ENCODE peak calls at places on chromosomes 3 and 15, in eight cellular contexts. Y is stimulated activated CD8-positive, alpha-beta memory T cell treated with anti-CD3 and anti-CD28 coated beads, Interleukin-12 subunit alpha, Interleukin-12 subunit beta, amount 100 ng/mL, for 4 hours; R is activated T-cell treated with anti-CD3 and anti-CD28 coated beads, Interleukin-2, amount 50 U/mL, for 24 hours; J is stimulated activated naive B cell treated with anti-CD40 and anti-IgM and Interleukin-4, amounts not matched to agents 10 μg/mL and 1 μg/mL and 100 μg/mL, for 72 hours; N is kidney tubule cell; C is GM03348; M is NCI-H1105; H is GF-D8. T is an unnamed sample.
A peak's percentile ranks its signal among the peaks of the same experiment; 100 is the strongest.

GRCh38 chr15:54373332-54373731 is 395.1 kb downstream of the UNC13C start:
- DNase-seq in Y (no peak), H (no peak), N (no peak), M (no peak), C (no peak), R (no peak), J (no peak), T (no peak)

GRCh38 chr3:28544236-28544635 is 195.6 kb upstream of the AZI2 start:
- DNase-seq in M (no peak), J (no peak), C (no peak), R (no peak), H (no peak), N (no peak), Y (no peak), T (no peak)

GRCh38 chr3:181278468-181279238 is 289.1 kb upstream of the DNAJC19 start:
- DNase-seq in Y (no peak), J (no peak), M (peak; percentile 53), N (no peak), R (no peak), H (no peak), C (no peak), T (no peak)

GRCh38 chr3:187783098-187783497 is 37.8 kb upstream of the BCL6 start:
- DNase-seq in J (no peak), R (no peak), N (peak; percentile 86), M (no peak), Y (no peak), H (no peak), C (peak; percentile 84), T (no peak)

GRCh38 chr3:191753186-191753585 is 292.2 kb downstream of the PYDC2 start:
- DNase-seq in C (no peak), R (no peak), H (no peak), N (no peak), J (no peak), Y (no peak), M (no peak), T (no peak)

GRCh38 chr3:11551019-11551418 is 92.7 kb downstream of the VGLL4 start:
- DNase-seq in M (no peak), J (no peak), R (no peak), H (no peak), N (no peak), C (no peak), Y (no peak), T (no peak)

GRCh38 chr3:154023148-154023547 is 98.0 kb upstream of the ARHGEF26 start:
- DNase-seq in M (no peak), H (no peak), R (no peak), N (peak; percentile 84), J (no peak), Y (no peak), C (no peak), T (no peak)

GRCh38 chr3:124834723-124835718 is 52.1 kb downstream of the ITGB5 start:
- DNase-seq in C (no peak), R (peak; percentile 59), H (no peak), N (peak; percentile 95), M (peak; percentile 97), Y (peak; percentile 9), J (peak; percentile 44), T (peak; percentile 41)

GRCh38 chr3:178546079-178546478 is 9.8 kb downstream of the KCNMB2 start:
- DNase-seq in Y (no peak), M (no peak), H (no peak), N (no peak), R (no peak), J (no peak), C (no peak), T (no peak)

GRCh38 chr3:15499536-15499935 is 22.0 kb downstream of the COLQ start:
- DNase-seq in H (no peak), M (no peak), N (no peak), C (peak; percentile 45), R (no peak), J (no peak), Y (no peak), T (no peak)

T was measured in activated naive CD8-positive, alpha-beta T cell treated with anti-CD3 and anti-CD28 coated beads, Interleukin-2, amount 10 ng/mL, durations not matched to agents 7 days and 5 days.